ENCODE peak calls at places on chromosomes 4 and X, in ten cellular contexts. F is fibroblast of pulmonary artery; N is GM03348; P is CD4-positive, CD25-positive, alpha-beta regulatory T cell; U is left colon; T is epithelial cell of esophagus; S is stimulated activated CD4-positive, alpha-beta T cell treated with anti-CD3 and anti-CD28 coated beads, Interleukin-4, amount 100 ng/mL, for 24 hours; G is GM23248; X is Kasumi-1; A is amygdala. K is an unnamed sample.

GRCh38 chr4:82423245-82424054 is 6.8 kb downstream of the HNRNPDL start:
- DNase-seq in P (no peak), F (peak; percentile 44), T (peak; percentile 56), X (no peak), A (no peak), G (peak; percentile 77), U (no peak), N (no peak), S (no peak), K (no peak)

GRCh38 chr4:52052475-52052780 is 1.3 kb downstream of the SPATA18 start:
- DNase-seq in P (no peak), S (no peak), F (peak; percentile 58), X (no peak), N (peak; percentile 33), T (peak; percentile 47), A (no peak), G (peak; percentile 43), U (no peak), K (no peak)

GRCh38 chrX:41043950-41044349 is 41.3 kb upstream of the USP9X start:
- DNase-seq in X (no peak), N (peak; percentile 27), G (peak; percentile 76), U (no peak), A (no peak), S (no peak), F (peak; percentile 71), P (no peak), T (peak; percentile 11), K (no peak)

GRCh38 chr4:26692014-26692726 is 108.3 kb downstream of the TBC1D19 start:
- DNase-seq in U (no peak), X (no peak), P (no peak), S (no peak), G (peak; percentile 56), T (peak; percentile 8), F (no peak), A (no peak), N (peak; percentile 9), K (no peak)

GRCh38 chr4:19195696-19196095 is 1056.0 kb upstream of the SLIT2 start:
- DNase-seq in U (no peak), P (no peak), N (no peak), T (no peak), S (no peak), G (no peak), A (no peak), X (no peak), F (no peak), K (no peak)

GRCh38 chr4:30847157-30847556 is 127.0 kb downstream of the PCDH7 start:
- DNase-seq in F (no peak), U (no peak), P (no peak), S (no peak), G (no peak), T (no peak), N (no peak), X (no peak), A (no peak), K (no peak)

GRCh38 chrX:117063224-117063623 is 600.4 kb upstream of the CT83 start:
- DNase-seq in X (no peak), S (no peak), F (no peak), U (no peak), T (no peak), A (no peak), P (no peak), G (no peak), N (no peak), K (no peak)

GRCh38 chrX:39601193-39602085 is 496.3 kb downstream of the BCOR start:
- DNase-seq in G (no peak), S (no peak), T (no peak), F (no peak), A (no peak), X (no peak), P (no peak), U (no peak), N (no peak), K (no peak)

GRCh38 chr4:183499797-183500196 is 5.1 kb upstream of the ING2 start:
- DNase-seq in A (no peak), F (no peak), G (no peak), S (no peak), X (no peak), P (no peak), N (no peak), U (no peak), T (no peak), K (no peak)

GRCh38 chrX:153649178-153649914 is 2.3 kb downstream of the DUSP9 start:
- DNase-seq in N (peak; percentile 52), G (peak; percentile 37), A (no peak), S (peak; percentile 30), P (peak; percentile 27), U (peak; percentile 41), X (peak; percentile 34), F (no peak), T (peak; percentile 30), K (peak; percentile 60)

GRCh38 chr4:14446311-14446710 is 556.0 kb upstream of the CPEB2 start:
- DNase-seq in G (no peak), P (no peak), S (no peak), U (no peak), N (no peak), X (no peak), T (peak; percentile 86), F (no peak), A (no peak), K (no peak)

GRCh38 chr4:113673450-113673849 is 88.1 kb downstream of the CAMK2D start:
- DNase-seq in P (peak; percentile 58), N (no peak), T (peak; percentile 85), A (no peak), S (peak; percentile 40), F (no peak), U (no peak), X (no peak), G (peak; percentile 52), K (no peak)

GRCh38 chr4:156686120-156686519 is 285.5 kb downstream of the PDGFC start:
- DNase-seq in N (peak; percentile 87), G (peak; percentile 94), P (no peak), S (no peak), F (peak; percentile 71), T (peak; percentile 76), U (no peak), A (no peak), X (no peak), K (no peak)

GRCh38 chrX:150200820-150201287 is 162.3 kb upstream of the MAMLD1 start:
- DNase-seq in U (no peak), N (peak; percentile 91), X (peak; percentile 68), S (peak; percentile 53), T (peak; percentile 98), A (no peak), F (peak; percentile 94), P (peak; percentile 46), G (peak; percentile 97), K (peak; percentile 70)

GRCh38 chr4:159764343-159764952 is 661.6 kb downstream of the RAPGEF2 start:
- DNase-seq in A (no peak), T (peak; percentile 71), X (peak; percentile 62), U (no peak), P (peak; percentile 14), G (peak; percentile 40), S (no peak), F (peak; percentile 67), N (peak; percentile 43), K (no peak)

GRCh38 chr4:21327976-21328700 is 620.4 kb downstream of the KCNIP4 start:
- DNase-seq in N (no peak), A (no peak), P (no peak), U (no peak), S (no peak), T (peak; percentile 1), F (no peak), G (no peak), X (no peak), K (no peak)

GRCh38 chr4:171644430-171645057 is 168.7 kb upstream of the GALNTL6 start:
- DNase-seq in A (no peak), N (no peak), T (no peak), S (no peak), U (no peak), P (no peak), X (peak; percentile 50), F (no peak), G (no peak), K (no peak)

GRCh38 chrX:73214366-73215094 is at the start of gene NAP1L2:
- DNase-seq in T (peak; percentile 51), X (no peak), F (peak; percentile 4), G (peak; percentile 33), N (peak; percentile 8), S (peak; percentile 23), A (peak; percentile 3), P (peak; percentile 70), U (peak; percentile 24), K (peak; percentile 17)

GRCh38 chr4:149706942-149707341 is 108.7 kb downstream of the IQCM start:
- DNase-seq in T (peak; percentile 21), G (peak; percentile 62), F (peak; percentile 30), U (no peak), A (no peak), P (no peak), S (no peak), X (no peak), N (peak; percentile 11), K (no peak)

GRCh38 chr4:38949416-38950051 is 81.9 kb downstream of the FAM114A1 start:
- DNase-seq in P (peak; percentile 81), U (no peak), S (peak; percentile 10), N (no peak), T (peak; percentile 48), F (peak; percentile 43), A (no peak), X (no peak), G (peak; percentile 44), K (no peak)